ENCODE peak calls at places on chromosome X, in seven cellular contexts. One of them, this sample, is unnamed.

GRCh38 chrX:30900227-30900626 is 11.2 kb upstream of the TAB3 start:
- DNase-seq in GM12878: no peak
- DNase-seq in HepG2: no peak
- DNase-seq in H1: no peak
- DNase-seq in HEK293T: no peak
- DNase-seq in WTC11: no peak
- DNase-seq in K562: no peak
- DNase-seq in this sample: no peak

GRCh38 chrX:150200820-150201287 is 162.3 kb upstream of the MAMLD1 start:
- DNase-seq in HEK293T: peak; percentile 25
- DNase-seq in H1: no peak
- DNase-seq in WTC11: no peak
- DNase-seq in HepG2: peak; percentile 54
- DNase-seq in GM12878: peak; percentile 54
- DNase-seq in K562: peak; percentile 15
- DNase-seq in this sample: peak; percentile 80

GRCh38 chrX:110541266-110541665 is 182.6 kb downstream of the RTL9 start:
- DNase-seq in H1: no peak
- DNase-seq in HEK293T: no peak
- DNase-seq in HepG2: no peak
- DNase-seq in K562: no peak
- DNase-seq in GM12878: no peak
- DNase-seq in WTC11: no peak
- DNase-seq in this sample: no peak

GRCh38 chrX:120795301-120795700 is 80.4 kb downstream of the CT47B1 start:
- DNase-seq in K562: no peak
- DNase-seq in WTC11: no peak
- DNase-seq in HepG2: no peak
- DNase-seq in GM12878: no peak
- DNase-seq in H1: no peak
- DNase-seq in HEK293T: no peak
- DNase-seq in this sample: no peak

GRCh38 chrX:9471571-9471985 is 6.7 kb downstream of the TBL1X start:
- DNase-seq in GM12878: no peak
- DNase-seq in K562: no peak
- DNase-seq in HepG2: peak; percentile 58
- DNase-seq in HEK293T: no peak
- DNase-seq in H1: no peak
- DNase-seq in WTC11: no peak
- DNase-seq in this sample: no peak

GRCh38 chrX:41441934-41442823 is 5.0 kb upstream of the NYX start:
- DNase-seq in HEK293T: peak; percentile 92
- DNase-seq in H1: peak; percentile 19
- DNase-seq in K562: peak; percentile 94
- DNase-seq in GM12878: peak; percentile 68
- DNase-seq in HepG2: peak; percentile 84
- DNase-seq in WTC11: peak; percentile 79
- DNase-seq in this sample: peak; percentile 64

GRCh38 chrX:71154641-71155040 is 10.0 kb downstream of the NLGN3 start:
- DNase-seq in HEK293T: no peak
- DNase-seq in WTC11: no peak
- DNase-seq in K562: no peak
- DNase-seq in GM12878: no peak
- DNase-seq in HepG2: no peak
- DNase-seq in H1: no peak
- DNase-seq in this sample: no peak

GRCh38 chrX:108304210-108304609 is 134.0 kb downstream of the COL4A6 start:
- DNase-seq in GM12878: no peak
- DNase-seq in H1: no peak
- DNase-seq in WTC11: no peak
- DNase-seq in K562: peak; percentile 18
- DNase-seq in HepG2: no peak
- DNase-seq in HEK293T: peak; percentile 56
- DNase-seq in this sample: no peak

GRCh38 chrX:154401045-154401799 is 3.0 kb downstream of the RPL10 start:
- DNase-seq in H1: no peak
- DNase-seq in K562: no peak
- DNase-seq in HEK293T: no peak
- DNase-seq in WTC11: no peak
- DNase-seq in GM12878: no peak
- DNase-seq in HepG2: peak; percentile 70
- DNase-seq in this sample: no peak

GRCh38 chrX:47644557-47645091 is 5.7 kb downstream of the ELK1 start:
- DNase-seq in HepG2: no peak
- DNase-seq in H1: no peak
- DNase-seq in WTC11: peak; percentile 25
- DNase-seq in HEK293T: peak; percentile 56
- DNase-seq in GM12878: no peak
- DNase-seq in K562: peak; percentile 33
- DNase-seq in this sample: no peak

GRCh38 chrX:69090022-69090421 is 75.2 kb downstream of the PJA1 start:
- DNase-seq in GM12878: no peak
- DNase-seq in WTC11: no peak
- DNase-seq in K562: no peak
- DNase-seq in HEK293T: no peak
- DNase-seq in H1: no peak
- DNase-seq in HepG2: no peak
- DNase-seq in this sample: no peak

GRCh38 chrX:118545510-118545909 is 49.9 kb downstream of the DOCK11 start:
- DNase-seq in K562: no peak
- DNase-seq in HepG2: no peak
- DNase-seq in HEK293T: no peak
- DNase-seq in WTC11: no peak
- DNase-seq in H1: no peak
- DNase-seq in GM12878: no peak
- DNase-seq in this sample: no peak

GRCh38 chrX:11272290-11272689 is 20.9 kb upstream of the AMELX start:
- DNase-seq in K562: no peak
- DNase-seq in HepG2: no peak
- DNase-seq in WTC11: no peak
- DNase-seq in GM12878: no peak
- DNase-seq in HEK293T: no peak
- DNase-seq in H1: no peak
- DNase-seq in this sample: no peak

GRCh38 chrX:97909245-97909644 is 1025.5 kb downstream of the RPA4 start:
- DNase-seq in HEK293T: no peak
- DNase-seq in GM12878: peak; percentile 1
- DNase-seq in HepG2: no peak
- DNase-seq in WTC11: no peak
- DNase-seq in K562: no peak
- DNase-seq in H1: no peak
- DNase-seq in this sample: no peak

GRCh38 chrX:72685810-72686465 is 28.2 kb downstream of the PHKA1 start:
- DNase-seq in GM12878: no peak
- DNase-seq in HepG2: no peak
- DNase-seq in HEK293T: no peak
- DNase-seq in WTC11: no peak
- DNase-seq in K562: no peak
- DNase-seq in H1: no peak
- DNase-seq in this sample: peak; percentile 81
- TF ChIP-seq SP1 in GM12878: no peak
- TF ChIP-seq SP1 in HepG2: no peak
- TF ChIP-seq SP1 in HEK293T: no peak
- TF ChIP-seq SP1 in WTC11: no peak
- TF ChIP-seq SP1 in K562: no peak
- TF ChIP-seq SP1 in H1: no peak
- TF ChIP-seq SP1 in this sample: peak; percentile 87

DNA sequence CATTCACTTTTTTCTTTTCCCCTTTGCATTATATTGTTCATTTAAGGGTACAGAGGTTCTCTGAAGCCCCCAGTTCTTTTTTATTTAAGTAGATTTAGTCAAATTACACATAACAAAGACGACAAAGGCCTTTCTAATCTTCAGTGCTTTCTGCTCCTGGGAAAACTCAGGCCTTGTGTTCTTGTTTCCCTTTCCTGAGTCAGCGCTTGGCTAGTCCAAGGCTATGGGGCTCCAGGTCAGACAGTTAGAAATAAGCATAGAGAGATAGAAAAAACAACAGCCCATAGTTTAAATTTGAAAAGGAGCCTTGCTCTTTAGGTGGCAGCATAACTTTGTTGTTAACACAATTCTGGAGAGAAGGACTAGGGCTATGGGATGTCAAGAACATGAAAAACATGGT is 97.3 kb downstream of the PPP1R2C start:
- DNase-seq in WTC11: no peak
- DNase-seq in H1: peak; percentile 10
- DNase-seq in K562: no peak
- DNase-seq in GM12878: no peak
- DNase-seq in HepG2: no peak
- DNase-seq in HEK293T: no peak
- DNase-seq in this sample: no peak
- TF ChIP-seq SP1 in WTC11: no peak
- TF ChIP-seq SP1 in H1: no peak
- TF ChIP-seq SP1 in K562: no peak
- TF ChIP-seq SP1 in GM12878: no peak
- TF ChIP-seq SP1 in HepG2: no peak
- TF ChIP-seq SP1 in HEK293T: no peak
- TF ChIP-seq SP1 in this sample: no peak

GRCh38 chrX:56813318-56813837 is 84.3 kb downstream of the NBDY start:
- DNase-seq in K562: peak; percentile 6
- DNase-seq in H1: no peak
- DNase-seq in HEK293T: no peak
- DNase-seq in HepG2: no peak
- DNase-seq in GM12878: no peak
- DNase-seq in WTC11: no peak
- DNase-seq in this sample: no peak

GRCh38 chrX:56817179-56817578 is 88.1 kb downstream of the NBDY start:
- DNase-seq in HepG2: no peak
- DNase-seq in K562: no peak
- DNase-seq in GM12878: no peak
- DNase-seq in HEK293T: no peak
- DNase-seq in WTC11: no peak
- DNase-seq in H1: no peak
- DNase-seq in this sample: no peak

GRCh38 chrX:56811599-56811998 is 82.6 kb downstream of the NBDY start:
- DNase-seq in HEK293T: no peak
- DNase-seq in H1: no peak
- DNase-seq in HepG2: no peak
- DNase-seq in GM12878: no peak
- DNase-seq in WTC11: no peak
- DNase-seq in K562: no peak
- DNase-seq in this sample: no peak

DNA sequence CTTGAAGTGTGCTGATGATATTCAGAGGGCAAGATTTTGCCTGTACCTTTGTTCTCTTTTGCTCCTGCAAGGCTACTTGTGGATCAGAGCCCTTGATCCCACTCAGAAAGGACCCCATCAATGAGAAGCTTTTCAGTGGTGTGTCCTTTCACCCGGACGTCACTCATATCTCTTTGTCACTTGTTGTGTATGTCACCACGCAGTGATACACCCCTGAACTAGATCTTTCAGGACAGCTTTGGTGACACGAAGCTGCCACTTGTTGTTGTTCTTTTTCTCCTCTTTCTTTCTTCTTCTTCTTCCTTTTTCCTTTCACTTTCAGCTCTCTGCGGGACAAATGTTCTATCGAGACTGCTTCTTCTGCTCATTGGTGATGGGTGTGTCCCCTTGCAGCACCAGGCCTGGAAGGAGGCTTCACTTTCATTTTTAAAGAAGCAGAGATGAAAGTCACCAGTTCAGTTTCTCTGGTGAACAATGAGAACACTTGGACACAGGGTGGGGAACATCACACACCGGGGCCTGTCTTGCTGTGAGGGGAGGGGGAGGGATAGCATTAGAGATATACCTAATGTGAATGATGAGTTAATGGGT is 83.6 kb downstream of the NBDY start:
- DNase-seq in K562: peak; percentile 2
- DNase-seq in HepG2: no peak
- DNase-seq in HEK293T: no peak
- DNase-seq in H1: no peak
- DNase-seq in WTC11: no peak
- DNase-seq in GM12878: peak; percentile 56
- DNase-seq in this sample: no peak
- TF ChIP-seq SP1 in K562: no peak
- TF ChIP-seq SP1 in HepG2: no peak
- TF ChIP-seq SP1 in HEK293T: no peak
- TF ChIP-seq SP1 in H1: no peak
- TF ChIP-seq SP1 in WTC11: no peak
- TF ChIP-seq SP1 in GM12878: no peak
- TF ChIP-seq SP1 in this sample: no peak

GRCh38 chrX:16528620-16529019 is 121.3 kb upstream of the S100G start:
- DNase-seq in HEK293T: no peak
- DNase-seq in WTC11: no peak
- DNase-seq in HepG2: no peak
- DNase-seq in K562: no peak
- DNase-seq in H1: no peak
- DNase-seq in GM12878: no peak
- DNase-seq in this sample: no peak
- TF ChIP-seq SP1 in HEK293T: no peak
- TF ChIP-seq SP1 in WTC11: no peak
- TF ChIP-seq SP1 in HepG2: no peak
- TF ChIP-seq SP1 in K562: no peak
- TF ChIP-seq SP1 in H1: no peak
- TF ChIP-seq SP1 in GM12878: no peak
- TF ChIP-seq SP1 in this sample: no peak

DNA sequence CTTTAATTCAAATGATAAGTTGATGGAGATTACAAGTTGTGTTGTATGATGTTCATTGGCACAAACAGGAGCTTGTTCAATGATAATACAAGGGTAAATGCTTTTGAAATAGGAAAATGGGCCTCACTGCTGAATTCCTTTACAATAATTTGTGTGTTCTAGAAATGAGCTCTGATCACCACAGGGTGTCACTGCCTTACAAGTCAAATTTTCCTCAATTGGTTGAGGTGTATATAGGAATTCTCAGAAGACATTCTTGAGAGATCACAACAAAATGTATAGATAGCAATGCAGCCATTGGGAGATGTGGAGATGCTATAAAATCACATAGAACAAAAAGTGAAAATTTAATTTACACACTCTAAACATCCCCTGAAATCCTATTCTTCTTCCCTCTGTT is 49.6 kb downstream of the KLF8 start:
- DNase-seq in H1: no peak
- DNase-seq in GM12878: no peak
- DNase-seq in HepG2: peak; percentile 8
- DNase-seq in WTC11: no peak
- DNase-seq in HEK293T: no peak
- DNase-seq in K562: no peak
- DNase-seq in this sample: peak; percentile 3
- TF ChIP-seq SP1 in H1: no peak
- TF ChIP-seq SP1 in GM12878: no peak
- TF ChIP-seq SP1 in HepG2: no peak
- TF ChIP-seq SP1 in WTC11: no peak
- TF ChIP-seq SP1 in HEK293T: no peak
- TF ChIP-seq SP1 in K562: no peak
- TF ChIP-seq SP1 in this sample: no peak

GRCh38 chrX:12441376-12442128 is 303.3 kb downstream of the FRMPD4 start:
- DNase-seq in HEK293T: no peak
- DNase-seq in WTC11: no peak
- DNase-seq in K562: no peak
- DNase-seq in GM12878: no peak
- DNase-seq in HepG2: no peak
- DNase-seq in H1: no peak
- DNase-seq in this sample: no peak
- TF ChIP-seq SP1 in HEK293T: no peak
- TF ChIP-seq SP1 in WTC11: no peak
- TF ChIP-seq SP1 in K562: no peak
- TF ChIP-seq SP1 in GM12878: no peak
- TF ChIP-seq SP1 in HepG2: no peak
- TF ChIP-seq SP1 in H1: no peak
- TF ChIP-seq SP1 in this sample: no peak